ENCODE peak calls at places on chromosomes 13 and 19, in four cellular contexts. X is tibial nerve, J is neural progenitor cell, K is PC-3. C is an unnamed sample.

GRCh38 chr19:31355330-31356289 is 6.4 kb upstream of the TSHZ3 start:
- DNase-seq in J (peak; percentile 67), K (no peak), X (no peak), C (no peak)

GRCh38 chr19:4580021-4580901 is 20.8 kb upstream of the SEMA6B start:
- DNase-seq in K (no peak), X (no peak), J (peak; percentile 78), C (no peak)

GRCh38 chr19:15452111-15453047 is 2.6 kb upstream of the WIZ start:
- DNase-seq in J (peak; percentile 96), X (peak; percentile 90), K (peak; percentile 82), C (peak; percentile 96)

GRCh38 chr19:42135836-42136235 is 3.6 kb upstream of the POU2F2 start:
- DNase-seq in J (no peak), X (no peak), K (no peak), C (no peak)

GRCh38 chr19:7705387-7706187 is 3.7 kb upstream of the FCER2 start:
- DNase-seq in X (peak; percentile 19), J (no peak), K (no peak), C (peak; percentile 73)

GRCh38 chr13:43407023-43407581 is 379.7 kb downstream of the ENOX1 start:
- DNase-seq in K (no peak), X (no peak), J (no peak), C (no peak)

GRCh38 chr13:73341748-73342147 is 282.9 kb downstream of the KLF5 start:
- DNase-seq in K (peak; percentile 46), J (no peak), X (no peak), C (no peak)

GRCh38 chr19:43789029-43789428 is 8.3 kb upstream of the KCNN4 start:
- DNase-seq in X (no peak), J (peak; percentile 79), K (peak; percentile 44), C (no peak)

GRCh38 chr19:47186337-47187022 is 44.5 kb downstream of the BBC3 start:
- DNase-seq in X (no peak), K (no peak), J (no peak), C (no peak)

GRCh38 chr19:1383311-1384084 is at the start of gene NDUFS7:
- DNase-seq in X (peak; percentile 82), J (peak; percentile 95), K (peak; percentile 83), C (peak; percentile 96)

GRCh38 chr13:23715762-23716235 is 145.6 kb downstream of the TNFRSF19 start:
- DNase-seq in K (peak; percentile 78), X (no peak), J (no peak), C (no peak)

GRCh38 chr13:113545455-113545930 is 39.1 kb upstream of the TFDP1 start:
- DNase-seq in K (no peak), J (no peak), X (no peak), C (no peak)

GRCh38 chr19:1655992-1656608 is 3.7 kb upstream of the TCF3 start:
- DNase-seq in X (no peak), K (no peak), J (no peak), C (no peak)

GRCh38 chr13:39406688-39407087 is 196.3 kb downstream of the LHFPL6 start:
- DNase-seq in J (no peak), K (peak; percentile 40), X (no peak), C (no peak)

GRCh38 chr13:39603424-39603947 is 493 bp upstream of the LHFPL6 start:
- DNase-seq in K (peak; percentile 16), J (peak; percentile 29), X (no peak), C (no peak)

GRCh38 chr13:48353590-48353989 is 50.0 kb downstream of the RB1 start:
- DNase-seq in K (no peak), X (no peak), J (no peak), C (no peak)

GRCh38 chr19:42111811-42112210 is 20.4 kb downstream of the POU2F2 start:
- DNase-seq in K (no peak), X (no peak), J (no peak), C (no peak)

GRCh38 chr19:29745253-29745652 is 30.2 kb upstream of the C19orf12 start:
- DNase-seq in K (no peak), X (no peak), J (peak; percentile 48), C (no peak)

GRCh38 chr19:7868671-7869452 is 5.3 kb downstream of the PRR36 start:
- DNase-seq in K (peak; percentile 95), X (no peak), J (peak; percentile 91), C (no peak)

DNA sequence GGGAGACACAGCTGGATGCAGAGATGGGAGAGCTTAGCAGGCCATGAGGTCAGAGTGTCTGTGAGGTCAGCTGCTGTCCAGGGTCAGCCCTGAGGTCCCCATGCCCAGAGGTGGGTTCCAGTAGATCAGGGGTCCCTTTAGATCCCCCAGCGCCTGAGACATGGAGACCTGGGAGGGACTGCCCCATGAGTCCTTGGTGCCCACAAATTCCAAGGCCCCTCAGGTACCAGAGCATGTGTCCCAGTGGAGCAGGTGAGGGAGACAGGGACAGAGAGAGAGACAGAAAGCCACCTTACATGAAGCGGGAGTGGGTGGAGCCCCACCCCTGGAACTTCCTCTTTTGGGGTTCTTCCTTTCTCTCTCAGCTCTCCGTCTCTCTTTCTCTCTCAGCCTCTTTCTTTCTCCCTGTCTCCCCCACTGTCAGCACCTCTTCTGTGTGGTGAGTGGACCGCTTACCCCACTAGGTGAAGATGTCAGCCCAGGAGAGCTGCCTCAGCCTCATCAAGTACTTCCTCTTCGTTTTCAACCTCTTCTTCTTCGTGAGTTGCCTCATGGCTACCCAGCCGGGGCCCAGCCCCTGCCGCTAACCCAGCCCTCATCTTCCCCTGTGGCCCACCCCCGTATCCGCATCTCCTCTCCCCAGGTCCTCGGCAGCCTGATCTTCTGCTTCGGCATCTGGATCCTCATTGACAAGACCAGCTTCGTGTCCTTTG is at the start of gene CD37:
- DNase-seq in X (no peak), K (no peak), J (no peak), C (no peak)
- H3K4me1 ChIP-seq in X (peaks cover 11% of the 10 kb centered on the region), K (peaks cover 14% of the 10 kb centered on the region), J (no peaks in the 10 kb centered on the region), C (no peaks in the 10 kb centered on the region)

GRCh38 chr13:42137856-42138537 is 89.5 kb downstream of the DGKH start:
- DNase-seq in X (no peak), J (no peak), K (no peak), C (no peak)
- H3K27ac ChIP-seq in X (no peak overlapping the region), J (no peak overlapping the region), K (no peak overlapping the region), C (no peak overlapping the region)

DNA sequence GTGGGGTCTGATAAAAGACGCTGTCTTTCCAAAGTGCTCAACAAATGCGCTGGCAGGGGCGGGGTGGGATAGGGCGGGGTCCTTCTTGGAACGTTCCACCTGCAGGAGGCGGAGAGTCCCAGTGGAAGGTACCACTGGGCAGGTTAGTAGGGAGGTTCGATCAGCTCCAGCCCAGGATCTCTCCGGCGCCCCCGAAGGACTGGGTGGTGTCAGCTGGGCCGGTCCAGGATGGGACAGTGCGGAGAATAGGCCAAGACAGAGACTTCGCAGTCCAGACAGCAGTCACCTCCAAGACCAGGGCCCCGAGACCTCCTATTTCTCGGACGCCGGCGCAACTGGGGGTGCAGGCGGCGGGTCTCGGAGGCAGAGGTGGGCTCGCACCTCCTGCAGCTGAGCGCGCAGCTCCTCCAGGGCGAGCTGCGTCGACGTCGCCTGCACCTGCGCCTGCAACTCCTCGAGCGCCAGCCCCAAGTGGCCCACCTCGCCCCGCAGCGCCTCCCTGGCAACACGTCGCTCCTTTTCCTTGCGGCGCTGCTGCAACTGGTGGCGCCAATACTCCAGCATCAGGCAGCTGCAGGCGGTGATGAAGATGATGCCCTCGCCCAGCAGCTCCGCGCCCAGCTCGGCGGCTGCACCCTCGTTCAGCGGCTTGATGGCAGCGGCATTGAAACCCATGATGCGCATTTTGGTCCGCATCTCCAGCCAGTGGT is 21.6 kb downstream of the VASP start:
- DNase-seq in X (no peak), J (peak; percentile 91), K (peak; percentile 86), C (no peak)
- TF ChIP-seq CTCF in X (no peak), J (peak; percentile 11), K (peak; percentile 52), C (no peak)

DNA sequence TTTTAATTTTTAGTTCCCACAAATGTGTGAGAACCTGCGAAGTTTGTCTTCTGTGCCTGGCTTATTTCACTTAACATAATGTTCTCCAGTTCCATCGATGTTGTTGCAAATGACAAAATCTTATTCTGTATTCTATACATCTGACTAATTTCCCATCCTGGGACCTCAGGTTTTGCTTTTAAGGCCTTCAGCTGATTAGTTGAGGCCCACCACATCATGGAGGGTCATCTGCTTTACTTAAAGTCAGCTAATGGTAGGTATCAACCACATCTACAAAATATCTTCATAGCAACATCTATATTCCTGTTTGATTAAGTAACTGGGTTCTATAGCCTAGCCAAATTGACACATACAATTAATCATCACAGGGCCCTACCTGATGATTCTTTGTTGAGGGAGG is 534.0 kb downstream of the EFNB2 start:
- DNase-seq in K (no peak), X (no peak), J (no peak), C (no peak)
- H3K4me1 ChIP-seq in K (no peaks in the 10 kb centered on the region), X (no peaks in the 10 kb centered on the region), J (no peaks in the 10 kb centered on the region), C (no peaks in the 10 kb centered on the region)

GRCh38 chr13:30915691-30916541 is 9.8 kb downstream of the MEDAG start:
- DNase-seq in X (no peak), K (no peak), J (no peak), C (no peak)

GRCh38 chr13:30920162-30920561 is 12.3 kb upstream of the TEX26 start:
- DNase-seq in X (no peak), K (no peak), J (no peak), C (no peak)

GRCh38 chr13:30918662-30919405 is 12.8 kb downstream of the MEDAG start:
- DNase-seq in K (no peak), X (no peak), J (no peak), C (no peak)

DNA sequence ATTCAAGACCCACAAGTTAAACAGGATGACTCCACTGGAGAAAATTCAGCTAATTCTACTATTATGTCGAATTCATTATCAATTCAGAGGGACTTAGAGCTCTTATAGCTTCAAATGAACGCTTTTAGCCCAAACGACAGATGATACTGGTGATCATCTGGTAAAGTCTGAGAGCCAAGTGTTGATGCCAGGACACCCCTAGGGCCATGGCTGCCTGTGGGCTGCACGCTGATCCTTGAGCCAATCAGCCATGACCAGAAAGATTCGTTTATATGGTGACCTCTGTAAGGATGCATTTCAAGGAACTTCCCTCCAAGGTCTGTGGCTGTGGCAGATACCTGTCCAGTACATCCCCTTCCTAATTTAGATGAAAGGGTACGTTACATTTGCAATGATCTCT is 10.9 kb downstream of the MEDAG start:
- DNase-seq in X (no peak), J (no peak), K (no peak), C (no peak)
- H3K27ac ChIP-seq in X (no peak overlapping the region), J (no peak overlapping the region), K (no peak overlapping the region), C (no peak overlapping the region)

C was measured in sigmoid colon.